ENCODE peak calls at places on chromosomes 12 and 14, in four cellular contexts. V is HepG2, Y is GM12878, Q is K562. H is an unnamed sample.

GRCh38 chr12:3200032-3200617 is 122.9 kb downstream of the TSPAN9 start:
- DNase-seq in Y (no peak), Q (no peak), V (no peak), H (peak)

GRCh38 chr12:107917912-107918800 is 143.7 kb downstream of the ASCL4 start:
- DNase-seq in Q (peak), Y (no peak), V (peak), H (peak)

GRCh38 chr12:40376533-40377267 is 151.9 kb downstream of the LRRK2 start:
- DNase-seq in V (no peak), Q (no peak), Y (no peak), H (no peak)

GRCh38 chr14:75310295-75311059 is 31.8 kb downstream of the FOS start:
- DNase-seq in V (no peak), Q (no peak), Y (no peak), H (peak)

GRCh38 chr12:71270057-71270456 is 112.3 kb upstream of the TSPAN8 start:
- DNase-seq in V (no peak), Y (no peak), Q (peak), H (no peak)

GRCh38 chr12:131323879-131324278 is 370.2 kb downstream of the ADGRD1 start:
- DNase-seq in Y (no peak), Q (no peak), V (no peak), H (no peak)

GRCh38 chr12:64621257-64621942 is 11.1 kb downstream of the RASSF3 start:
- DNase-seq in V (no peak), Y (peak), Q (no peak), H (no peak)

GRCh38 chr12:38907171-38907923 is 2.0 kb upstream of the CPNE8 start:
- DNase-seq in V (no peak), Q (no peak), Y (no peak), H (no peak)

GRCh38 chr12:51349026-51349425 is 2.5 kb upstream of the CELA1 start:
- DNase-seq in Q (no peak), V (no peak), Y (no peak), H (no peak)

GRCh38 chr12:122250047-122250446 is 16.2 kb downstream of the VPS33A start:
- DNase-seq in V (no peak), Y (no peak), Q (no peak), H (no peak)

GRCh38 chr14:97523936-97524335 is 726.8 kb downstream of the VRK1 start:
- DNase-seq in Y (no peak), V (no peak), Q (no peak), H (peak)

GRCh38 chr12:82835217-82835616 is 148.5 kb downstream of the TMTC2 start:
- DNase-seq in V (no peak), Y (no peak), Q (no peak), H (no peak)

GRCh38 chr12:127381043-127381668 is 885.8 kb upstream of the TMEM132C start:
- DNase-seq in Q (peak), V (peak), Y (no peak), H (peak)

GRCh38 chr12:93370947-93371346 is 6.8 kb upstream of the NUDT4 start:
- DNase-seq in V (no peak), Q (no peak), Y (no peak), H (no peak)

GRCh38 chr14:51657762-51658161 is 6.1 kb downstream of the FRMD6 start:
- DNase-seq in Y (no peak), V (no peak), Q (no peak), H (no peak)

GRCh38 chr14:99192823-99193222 is 79.2 kb downstream of the BCL11B start:
- DNase-seq in Q (no peak), Y (no peak), V (no peak), H (no peak)

GRCh38 chr12:41946106-41946505 is 198.6 kb downstream of the GXYLT1 start:
- DNase-seq in Y (no peak), V (no peak), Q (no peak), H (no peak)

GRCh38 chr14:63551338-63551737 is 8.2 kb upstream of the PPP2R5E start:
- DNase-seq in Q (no peak), Y (no peak), V (no peak), H (no peak)

GRCh38 chr12:49962861-49963765 is 1.4 kb downstream of the AQP5 start:
- DNase-seq in Y (no peak), Q (no peak), V (no peak), H (peak)

GRCh38 chr12:9636807-9637206 is 29.1 kb upstream of the KLRB1 start:
- DNase-seq in Y (no peak), Q (peak), V (peak), H (peak)

GRCh38 chr12:4604684-4605193 is 42.7 kb downstream of the DYRK4 start:
- DNase-seq in Y (peak), Q (peak), V (peak), H (peak)

GRCh38 chr12:24014240-24014639 is 64.8 kb upstream of the SOX5 start:
- DNase-seq in V (no peak), Y (no peak), Q (no peak), H (no peak)

GRCh38 chr14:70665448-70666363 is 24.0 kb downstream of the TTC9 start:
- DNase-seq in Q (no peak), Y (peak), V (no peak), H (peak)

GRCh38 chr14:58138065-58138718 is 13.8 kb downstream of the ARMH4 start:
- DNase-seq in Y (no peak), V (no peak), Q (peak), H (no peak)

GRCh38 chr14:89040438-89041244 is 216.2 kb downstream of the TTC8 start:
- DNase-seq in Y (peak), V (peak), Q (peak), H (peak)

GRCh38 chr12:47378222-47378582 is 298.4 kb upstream of the AMIGO2 start:
- DNase-seq in Y (no peak), V (no peak), Q (no peak), H (no peak)

GRCh38 chr12:47373554-47374150 is 293.9 kb upstream of the AMIGO2 start:
- DNase-seq in Y (no peak), V (no peak), Q (no peak), H (no peak)

GRCh38 chr12:47376937-47377336 is 297.2 kb upstream of the AMIGO2 start:
- DNase-seq in Q (no peak), V (no peak), Y (no peak), H (no peak)

GRCh38 chr12:47378907-47379306 is 299.1 kb upstream of the AMIGO2 start:
- DNase-seq in Y (no peak), V (no peak), Q (no peak), H (no peak)

DNA sequence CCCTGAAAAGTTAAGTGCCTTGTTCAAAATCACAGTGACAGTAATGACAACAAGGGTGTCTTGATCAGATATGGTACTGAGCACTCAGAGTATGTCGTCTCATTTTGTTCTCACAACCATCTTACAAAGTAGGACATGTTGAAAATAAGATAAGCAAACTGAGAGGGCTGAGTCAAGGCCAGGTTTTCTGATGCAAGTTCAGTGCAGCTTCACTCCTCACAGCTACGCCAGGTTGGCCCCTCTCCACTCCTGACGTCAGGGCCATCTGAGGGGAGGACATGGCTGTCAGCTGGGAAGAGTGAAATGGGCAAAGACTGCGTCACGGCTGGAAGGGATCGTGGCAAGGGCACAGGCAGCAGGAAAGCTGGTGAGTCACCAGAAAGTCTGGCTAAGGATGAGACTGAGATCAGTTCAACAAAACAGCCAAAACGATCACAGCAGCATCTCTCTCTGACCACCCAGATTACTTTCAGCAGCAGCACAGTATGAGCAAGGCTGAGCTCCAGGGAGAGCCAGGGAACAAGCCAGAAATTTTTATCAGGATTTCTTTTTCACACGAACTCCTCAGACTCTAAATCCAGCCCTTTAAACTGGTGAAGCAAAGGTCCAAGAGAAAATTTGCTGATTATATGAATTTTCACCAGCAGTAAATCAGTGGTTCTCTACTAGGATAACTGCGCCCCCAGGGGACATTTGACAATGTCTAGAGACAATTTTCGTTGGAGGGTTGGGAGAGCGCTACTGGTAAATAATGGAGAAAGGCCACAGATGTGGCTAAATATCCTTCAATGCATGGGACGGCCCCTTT is 297.9 kb upstream of the AMIGO2 start:
- DNase-seq in V (no peak), Y (no peak), Q (peak), H (peak)
- TF ChIP-seq BHLHE40 in V (no peak), Y (no peak), Q (no peak), H (no peak)

DNA sequence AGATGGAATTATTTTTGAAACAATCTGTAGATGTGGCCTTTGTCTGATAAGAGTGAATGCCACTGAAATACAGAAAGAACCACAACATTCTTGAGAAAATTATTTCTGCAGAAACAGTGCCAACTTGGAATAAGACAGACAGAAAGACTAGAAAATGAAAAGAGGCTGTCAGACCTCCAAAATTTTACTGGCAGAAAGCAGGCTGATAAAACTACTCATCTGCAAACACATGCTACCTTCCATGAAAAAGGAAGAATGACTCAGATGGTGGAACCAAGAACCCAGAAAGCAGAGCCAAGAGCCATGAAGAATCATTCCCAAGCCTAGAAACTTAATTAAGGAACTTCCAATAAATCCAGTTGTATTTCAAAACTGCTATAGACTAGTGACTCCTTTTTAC is 31.9 kb upstream of the OSBPL8 start:
- DNase-seq in Q (no peak), Y (no peak), V (no peak), H (no peak)
- TF ChIP-seq MYC in Q (no peak), Y (no peak), V (no peak), H (no peak)

DNA sequence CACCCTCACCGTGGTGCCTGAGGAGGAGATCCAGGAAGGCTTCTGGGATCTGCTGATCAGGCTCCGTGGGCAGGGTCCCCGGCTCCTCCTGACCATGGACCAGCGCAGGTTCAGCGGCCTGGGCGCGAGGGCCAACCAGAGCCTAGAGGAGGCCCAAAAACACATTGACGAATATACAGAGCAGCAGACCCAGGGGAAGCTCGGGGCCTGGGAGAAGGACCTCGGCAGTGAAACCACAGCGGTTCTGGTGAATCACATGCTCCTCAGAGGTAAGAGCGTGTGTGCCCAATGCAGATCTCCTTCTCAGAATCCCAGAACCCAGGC is 29.4 kb downstream of the SERPINA3 start:
- DNase-seq in Q (no peak), Y (no peak), V (no peak), H (no peak)
- TF ChIP-seq BHLHE40 in Q (no peak), Y (no peak), V (no peak), H (no peak)

DNA sequence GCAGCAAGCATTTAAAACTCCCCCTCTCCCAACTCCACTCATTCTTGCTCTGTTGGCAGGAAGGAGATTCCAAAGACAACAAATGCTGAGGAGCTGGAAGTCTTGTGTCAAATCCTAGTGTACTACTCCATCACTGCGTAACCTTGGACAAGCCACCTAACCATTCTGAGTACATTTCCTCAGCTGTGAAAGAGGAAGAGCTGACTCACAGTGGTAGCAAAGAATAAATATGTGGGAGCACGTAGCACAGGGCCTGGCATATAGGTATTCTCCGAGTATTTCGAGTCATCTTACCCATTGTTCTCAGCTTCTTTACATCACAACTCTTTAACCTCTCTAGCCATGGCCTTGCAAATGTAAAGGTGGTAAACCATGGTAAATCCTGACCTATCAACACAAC is 28.7 kb downstream of the EGLN3 start:
- DNase-seq in Y (no peak), V (no peak), Q (no peak), H (no peak)
- TF ChIP-seq MYC in Y (no peak), V (no peak), Q (no peak), H (no peak)

GRCh38 chr14:68574906-68575305 is 218.0 kb downstream of the ZFP36L1 start:
- DNase-seq in Y (no peak), Q (no peak), V (no peak), H (no peak)

GRCh38 chr14:68574461-68574860 is 218.4 kb downstream of the ZFP36L1 start:
- DNase-seq in Q (no peak), V (no peak), Y (no peak), H (no peak)

GRCh38 chr14:68576496-68577244 is 216.2 kb downstream of the ZFP36L1 start:
- DNase-seq in V (peak), Q (peak), Y (no peak), H (peak)

GRCh38 chr14:68578597-68578996 is 214.3 kb downstream of the ZFP36L1 start:
- DNase-seq in Y (no peak), Q (no peak), V (no peak), H (no peak)

GRCh38 chr14:68576031-68576430 is 216.8 kb downstream of the ZFP36L1 start:
- DNase-seq in Y (no peak), Q (no peak), V (no peak), H (no peak)
- TF ChIP-seq BHLHE40 in Y (no peak), Q (no peak), V (no peak), H (no peak)

GRCh38 chr14:34650786-34651584 is 21.0 kb upstream of the SNX6 start:
- DNase-seq in Y (no peak), Q (no peak), V (no peak), H (peak)
- TF ChIP-seq MYC in Y (no peak), Q (no peak), V (no peak), H (no peak)

H was measured in A549.